ENCODE peak calls at places on chromosome 15, in six cellular contexts. G is H9, L is psoas muscle, Z is cardiac fibroblast, I is HCT116, S is GM10248. A is an unnamed sample.

GRCh38 chr15:98873441-98874218 is 134.0 kb downstream of the PGPEP1L start:
- DNase-seq in G (no peak), Z (peak), L (no peak), I (peak), S (no peak), A (peak)

GRCh38 chr15:71599404-71600225 is 210.7 kb upstream of the NR2E3 start:
- DNase-seq in S (no peak), L (no peak), I (no peak), Z (no peak), G (no peak), A (peak)

GRCh38 chr15:29880886-29881285 is 58.6 kb upstream of the TJP1 start:
- DNase-seq in I (no peak), S (no peak), Z (no peak), G (no peak), L (no peak), A (no peak)

GRCh38 chr15:90097475-90097874 is 4.8 kb downstream of the IDH2 start:
- DNase-seq in L (no peak), Z (no peak), S (peak), G (no peak), I (no peak), A (no peak)

GRCh38 chr15:55151621-55152020 is 45.1 kb downstream of the RSL24D1 start:
- DNase-seq in I (no peak), Z (no peak), S (no peak), G (no peak), L (no peak), A (no peak)

GRCh38 chr15:41263891-41264351 is 32.9 kb downstream of the CHP1 start:
- DNase-seq in G (peak), I (no peak), S (no peak), Z (peak), L (no peak), A (no peak)

GRCh38 chr15:72169236-72169920 is 28.2 kb downstream of the GRAMD2A start:
- DNase-seq in G (no peak), Z (no peak), I (no peak), S (no peak), L (no peak), A (no peak)

GRCh38 chr15:47673343-47673761 is 44.0 kb upstream of the SEMA6D start:
- DNase-seq in G (no peak), L (no peak), S (no peak), I (no peak), Z (peak), A (peak)

GRCh38 chr15:80550219-80550909 is 144.7 kb upstream of the ABHD17C start:
- DNase-seq in S (no peak), Z (peak), G (no peak), L (no peak), I (no peak), A (peak)

GRCh38 chr15:66883322-66883911 is 181.4 kb downstream of the SMAD6 start:
- DNase-seq in L (peak), I (peak), S (no peak), Z (peak), G (peak), A (peak)